ENCODE peak calls at places on chromosomes 16 and 17, in four cellular contexts. Z is A549, V is SK-N-SH, W is HepG2. H is an unnamed sample.

GRCh38 chr17:74529243-74529642 is 2.0 kb downstream of the CD300LB start:
- DNase-seq in V (no peak), W (no peak), Z (no peak), H (no peak)

GRCh38 chr17:66507103-66507923 is 204.9 kb downstream of the PRKCA start:
- DNase-seq in W (peak; percentile 39), Z (peak; percentile 85), V (no peak), H (no peak)

GRCh38 chr17:17412331-17412730 is 64.5 kb upstream of the MED9 start:
- DNase-seq in V (no peak), W (no peak), Z (no peak), H (no peak)

GRCh38 chr17:60135951-60136666 is 13.7 kb upstream of the CA4 start:
- DNase-seq in V (no peak), Z (no peak), W (no peak), H (no peak)

GRCh38 chr16:31785126-31785525 is 88.5 kb upstream of the ZNF267 start:
- DNase-seq in V (no peak), W (no peak), Z (no peak), H (no peak)

GRCh38 chr17:37507108-37507507 is 17.4 kb downstream of the DUSP14 start:
- DNase-seq in W (no peak), Z (no peak), V (peak; percentile 32), H (no peak)

GRCh38 chr17:49074851-49075540 is 57.6 kb upstream of the B4GALNT2 start:
- DNase-seq in Z (no peak), W (no peak), V (no peak), H (no peak)

GRCh38 chr17:77854759-77855745 is 103.5 kb upstream of the TNRC6C start:
- DNase-seq in W (no peak), V (no peak), Z (no peak), H (no peak)

GRCh38 chr17:43479948-43480347 is 3.8 kb upstream of the DHX8 start:
- DNase-seq in Z (no peak), V (no peak), W (peak; percentile 90), H (no peak)

GRCh38 chr17:1793447-1793806 is 31.6 kb downstream of the SERPINF1 start:
- DNase-seq in Z (no peak), W (no peak), V (no peak), H (no peak)

GRCh38 chr17:64115043-64115698 is 14.8 kb downstream of the ERN1 start:
- DNase-seq in W (no peak), V (no peak), Z (no peak), H (no peak)

GRCh38 chr16:51553910-51554309 is 402.8 kb upstream of the SALL1 start:
- DNase-seq in V (no peak), W (no peak), Z (no peak), H (no peak)

GRCh38 chr17:76153202-76153601 is 12.2 kb upstream of the FOXJ1 start:
- DNase-seq in V (no peak), Z (no peak), W (no peak), H (no peak)

GRCh38 chr17:55699178-55699865 is 23.3 kb downstream of the TMEM100 start:
- DNase-seq in V (no peak), W (no peak), Z (no peak), H (no peak)

GRCh38 chr16:54657058-54657708 is 273.5 kb upstream of the IRX5 start:
- DNase-seq in V (no peak), W (no peak), Z (no peak), H (no peak)

GRCh38 chr17:2980904-2981246 is 82.5 kb downstream of the OR1D5 start:
- DNase-seq in Z (no peak), W (no peak), V (no peak), H (no peak)

GRCh38 chr17:82178499-82179290 is 33.9 kb downstream of the CCDC57 start:
- DNase-seq in V (no peak), W (no peak), Z (no peak), H (no peak)

GRCh38 chr17:29140051-29140582 is 40.1 kb downstream of the MYO18A start:
- DNase-seq in V (peak; percentile 81), W (no peak), Z (no peak), H (no peak)

GRCh38 chr17:13562271-13562800 is 39.4 kb downstream of the HS3ST3A1 start:
- DNase-seq in Z (no peak), V (no peak), W (no peak), H (no peak)

GRCh38 chr16:24552705-24553104 is 13.3 kb downstream of the RBBP6 start:
- DNase-seq in W (no peak), Z (no peak), V (no peak), H (no peak)

GRCh38 chr16:86911311-86911999 is 333.1 kb downstream of the FOXL1 start:
- DNase-seq in V (no peak), Z (no peak), W (no peak), H (no peak)

GRCh38 chr17:6408271-6408670 is 26.6 kb downstream of the AIPL1 start:
- DNase-seq in V (no peak), W (no peak), Z (no peak), H (no peak)

GRCh38 chr16:620700-621525 is 9.9 kb upstream of the WFIKKN1 start:
- DNase-seq in W (no peak), V (peak; percentile 39), Z (no peak), H (no peak)

GRCh38 chr17:31136319-31136718 is 41.5 kb downstream of the NF1 start:
- DNase-seq in V (no peak), W (no peak), Z (no peak), H (no peak)

GRCh38 chr17:64024781-64025731 is 4.6 kb upstream of the ICAM2 start:
- DNase-seq in W (no peak), Z (no peak), V (no peak), H (no peak)

DNA sequence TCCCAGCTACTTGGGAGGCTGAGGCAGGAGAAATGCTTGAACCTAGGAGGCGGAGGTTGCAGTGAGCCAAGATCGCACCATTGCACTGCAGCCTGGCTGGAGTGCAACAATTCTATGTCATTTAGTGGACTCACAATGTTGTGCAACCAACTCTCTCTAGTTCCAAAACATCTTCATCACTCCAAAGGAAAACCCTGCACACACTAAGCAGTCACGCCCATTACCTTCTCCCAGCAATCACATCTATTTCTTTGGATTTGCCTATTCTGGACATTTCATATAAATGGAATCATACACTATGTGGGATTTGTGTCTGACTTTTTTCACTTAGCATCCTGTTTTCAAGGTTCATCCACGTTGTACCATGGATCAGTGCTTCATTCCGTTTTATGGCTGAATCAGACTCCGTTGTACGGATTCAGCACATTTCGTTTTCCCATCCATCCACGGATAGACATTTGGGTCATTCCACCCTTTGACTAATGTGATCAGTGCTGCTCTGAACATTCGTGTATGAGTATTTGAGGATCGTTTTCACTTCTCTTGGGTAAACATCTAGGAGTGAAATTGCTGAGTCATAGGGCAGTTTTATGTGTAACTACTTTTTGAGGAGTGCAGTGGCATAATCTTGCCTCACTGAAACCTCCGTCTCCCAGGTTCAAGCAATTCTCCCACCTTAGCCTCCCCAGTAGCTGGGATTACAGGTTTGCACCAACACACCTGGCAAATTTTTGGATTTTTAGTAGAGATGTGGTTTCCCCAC is 45.4 kb upstream of the EMP2 start:
- DNase-seq in V (no peak), Z (peak; percentile 29), W (peak; percentile 67), H (no peak)
- TF ChIP-seq PBX3 in V (no peak), Z (no peak), W (no peak), H (no peak)

GRCh38 chr17:51032850-51033249 is 87.8 kb downstream of the SPAG9 start:
- DNase-seq in Z (no peak), V (no peak), W (no peak), H (no peak)

GRCh38 chr17:51029568-51030463 is 90.9 kb downstream of the SPAG9 start:
- DNase-seq in V (no peak), Z (no peak), W (no peak), H (no peak)

GRCh38 chr17:51028176-51028863 is 92.3 kb downstream of the SPAG9 start:
- DNase-seq in Z (no peak), V (no peak), W (no peak), H (no peak)

GRCh38 chr17:51034800-51035199 is 85.9 kb downstream of the SPAG9 start:
- DNase-seq in Z (no peak), W (no peak), V (no peak), H (no peak)

DNA sequence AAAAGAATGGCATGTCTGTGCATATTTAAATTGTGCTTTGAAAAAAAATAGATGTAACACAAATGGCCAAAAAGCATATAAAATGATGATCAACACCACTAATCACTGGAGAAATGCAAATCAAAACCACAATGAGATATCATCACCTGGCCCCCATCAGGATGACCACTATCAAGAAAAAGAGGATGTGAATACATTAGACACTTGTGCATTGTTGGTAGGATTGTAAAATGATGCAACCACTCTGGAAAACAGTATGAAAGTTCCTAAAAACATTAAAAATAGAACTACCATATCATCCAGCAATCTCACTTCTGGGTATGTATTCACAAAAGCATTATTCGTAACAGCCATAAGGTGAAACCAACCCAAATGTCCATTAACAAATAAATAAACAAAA is 91.5 kb downstream of the SPAG9 start:
- DNase-seq in Z (no peak), W (no peak), V (no peak), H (no peak)
- TF ChIP-seq PBX3 in Z (no peak), W (no peak), V (no peak), H (no peak)

GRCh38 chr16:89599451-89599858 is 14.0 kb upstream of the DPEP1 start:
- DNase-seq in V (peak; percentile 65), Z (peak; percentile 65), W (peak; percentile 69), H (no peak)
- TF ChIP-seq PBX3 in V (no peak), Z (no peak), W (no peak), H (no peak)

DNA sequence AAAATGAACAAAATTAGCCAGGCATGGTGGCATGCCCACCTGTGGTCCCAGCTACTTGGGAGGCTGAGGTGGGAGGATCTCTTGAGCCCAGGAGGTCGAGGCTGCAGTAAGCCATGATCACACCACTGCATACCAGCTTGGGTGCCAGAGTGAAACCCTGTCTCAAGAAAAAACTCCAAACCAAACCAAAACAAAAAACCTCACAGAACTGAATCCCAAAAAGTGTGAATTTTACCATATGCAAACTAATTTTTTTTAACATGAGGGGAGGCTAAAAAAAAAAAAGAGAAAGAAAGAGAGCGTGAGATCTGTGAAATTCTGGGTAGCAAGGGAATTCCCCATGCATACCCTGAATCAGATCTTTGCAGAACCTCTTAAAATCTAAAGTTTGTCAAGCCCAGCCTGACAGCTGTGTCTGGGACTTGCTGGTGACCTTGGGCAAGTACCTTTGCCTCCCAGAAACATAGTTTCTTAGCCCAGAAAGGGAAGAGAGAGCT is 17.1 kb upstream of the CDH1 start:
- DNase-seq in V (no peak), W (no peak), Z (no peak), H (peak; percentile 89)
- TF ChIP-seq PBX3 in V (no peak), W (no peak), Z (no peak), H (no peak)

DNA sequence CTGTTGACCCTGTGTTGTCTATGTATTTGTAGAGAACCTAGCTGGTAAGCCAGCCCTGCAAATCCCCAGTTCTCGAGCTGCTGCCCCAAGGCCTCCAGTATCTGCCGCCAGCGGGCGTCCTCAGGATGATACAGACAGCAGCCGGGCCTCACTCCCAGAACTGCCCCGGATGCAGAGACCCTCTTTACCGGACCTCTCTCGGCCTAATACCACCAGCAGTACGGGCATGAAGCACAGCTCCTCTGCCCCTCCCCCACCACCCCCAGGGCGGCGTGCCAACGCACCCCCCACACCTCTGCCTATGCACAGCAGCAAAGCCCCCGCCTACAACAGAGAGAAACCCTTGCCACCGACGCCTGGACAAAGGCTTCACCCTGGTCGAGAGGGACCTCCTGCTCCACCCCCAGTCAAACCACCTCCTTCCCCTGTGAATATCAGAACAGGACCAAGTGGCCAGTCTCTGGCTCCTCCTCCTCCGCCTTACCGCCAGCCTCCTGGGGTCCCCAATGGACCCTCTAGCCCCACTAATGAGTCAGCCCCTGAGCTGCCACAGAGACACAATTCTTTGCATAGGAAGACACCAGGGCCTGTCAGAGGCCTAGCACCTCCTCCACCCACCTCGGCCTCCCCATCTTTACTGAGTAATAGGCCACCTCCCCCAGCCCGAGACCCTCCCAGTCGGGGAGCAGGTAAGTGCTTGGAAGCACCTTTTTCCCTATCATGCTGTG is 23.1 kb upstream of the CDC6 start:
- DNase-seq in Z (no peak), V (no peak), W (no peak), H (no peak)
- TF ChIP-seq PBX3 in Z (no peak), V (no peak), W (no peak), H (no peak)

GRCh38 chr16:84806256-84806889 is 13.4 kb upstream of the CRISPLD2 start:
- DNase-seq in W (no peak), Z (peak; percentile 52), V (peak; percentile 86), H (peak; percentile 13)
- TF ChIP-seq PBX3 in W (no peak), Z (no peak), V (no peak), H (no peak)